ENCODE peak calls at places on chromosomes 2 and 18, in seven cellular contexts. One of them, this sample, is unnamed.

GRCh38 chr2:30628341-30628740 is 178.9 kb downstream of the CAPN13 start:
- DNase-seq in pancreas: no peak
- DNase-seq in lung: no peak
- DNase-seq in IMR-90: peak
- DNase-seq in hepatocyte: no peak
- DNase-seq in kidney: no peak
- DNase-seq in GM23338: no peak
- DNase-seq in this sample: no peak

GRCh38 chr2:52810460-52810859 is 957.1 kb upstream of the CHAC2 start:
- DNase-seq in GM23338: peak
- DNase-seq in hepatocyte: peak
- DNase-seq in pancreas: no peak
- DNase-seq in lung: no peak
- DNase-seq in IMR-90: peak
- DNase-seq in kidney: no peak
- DNase-seq in this sample: no peak

GRCh38 chr18:11268691-11269686 is 119.6 kb upstream of the PIEZO2 start:
- DNase-seq in pancreas: no peak
- DNase-seq in hepatocyte: peak
- DNase-seq in IMR-90: peak
- DNase-seq in lung: no peak
- DNase-seq in GM23338: no peak
- DNase-seq in kidney: no peak
- DNase-seq in this sample: no peak

GRCh38 chr18:79479761-79480161 is 84.0 kb downstream of the NFATC1 start:
- DNase-seq in lung: no peak
- DNase-seq in IMR-90: no peak
- DNase-seq in GM23338: no peak
- DNase-seq in kidney: peak
- DNase-seq in pancreas: peak
- DNase-seq in hepatocyte: no peak
- DNase-seq in this sample: no peak

GRCh38 chr2:126645211-126645618 is 10.7 kb upstream of the GYPC start:
- DNase-seq in pancreas: no peak
- DNase-seq in lung: peak
- DNase-seq in hepatocyte: no peak
- DNase-seq in kidney: no peak
- DNase-seq in GM23338: no peak
- DNase-seq in IMR-90: no peak
- DNase-seq in this sample: no peak

GRCh38 chr2:199458017-199458805 is 472 bp upstream of the SATB2 start:
- DNase-seq in GM23338: peak
- DNase-seq in lung: no peak
- DNase-seq in IMR-90: no peak
- DNase-seq in hepatocyte: peak
- DNase-seq in kidney: peak
- DNase-seq in pancreas: peak
- DNase-seq in this sample: no peak

GRCh38 chr2:43175187-43175490 is 51.3 kb downstream of the ZFP36L2 start:
- DNase-seq in kidney: no peak
- DNase-seq in lung: no peak
- DNase-seq in GM23338: peak
- DNase-seq in IMR-90: peak
- DNase-seq in hepatocyte: no peak
- DNase-seq in pancreas: no peak
- DNase-seq in this sample: no peak

GRCh38 chr2:71578665-71579371 is 125.5 kb downstream of the DYSF start:
- DNase-seq in lung: peak
- DNase-seq in GM23338: no peak
- DNase-seq in pancreas: no peak
- DNase-seq in IMR-90: peak
- DNase-seq in hepatocyte: no peak
- DNase-seq in kidney: no peak
- DNase-seq in this sample: no peak

GRCh38 chr2:53535234-53535867 is 232.3 kb upstream of the CHAC2 start:
- DNase-seq in IMR-90: no peak
- DNase-seq in kidney: no peak
- DNase-seq in lung: no peak
- DNase-seq in GM23338: no peak
- DNase-seq in hepatocyte: no peak
- DNase-seq in pancreas: no peak
- DNase-seq in this sample: no peak

GRCh38 chr2:62303818-62304217 is 107.9 kb downstream of the B3GNT2 start:
- DNase-seq in lung: no peak
- DNase-seq in pancreas: no peak
- DNase-seq in IMR-90: no peak
- DNase-seq in hepatocyte: no peak
- DNase-seq in kidney: no peak
- DNase-seq in GM23338: no peak
- DNase-seq in this sample: no peak

GRCh38 chr2:124609667-124610066 is 584.6 kb downstream of the CNTNAP5 start:
- DNase-seq in pancreas: no peak
- DNase-seq in kidney: no peak
- DNase-seq in IMR-90: no peak
- DNase-seq in lung: no peak
- DNase-seq in hepatocyte: no peak
- DNase-seq in GM23338: no peak
- DNase-seq in this sample: no peak

GRCh38 chr18:43049021-43049420 is 66.5 kb downstream of the RIT2 start:
- DNase-seq in hepatocyte: no peak
- DNase-seq in lung: no peak
- DNase-seq in IMR-90: peak
- DNase-seq in pancreas: no peak
- DNase-seq in kidney: no peak
- DNase-seq in GM23338: no peak
- DNase-seq in this sample: no peak

DNA sequence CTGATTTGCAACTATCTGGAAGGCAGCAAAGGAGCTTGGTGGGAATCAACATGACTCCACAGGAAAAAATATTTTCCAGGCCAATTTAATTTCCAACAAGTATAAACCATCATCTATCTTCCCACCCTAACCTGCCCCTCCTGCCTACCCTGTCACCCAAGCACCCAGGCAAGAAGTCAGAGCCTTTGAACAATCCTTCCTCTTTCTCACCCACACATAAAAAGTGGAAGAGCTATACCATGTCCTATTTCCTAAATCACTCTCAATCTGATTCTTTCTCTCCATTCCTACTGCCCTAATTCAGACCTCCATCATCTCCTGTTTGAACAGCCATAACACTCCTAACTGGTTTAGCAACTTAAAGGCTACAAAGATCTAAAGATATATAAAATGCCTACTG is 12.6 kb downstream of the SPIRE1 start:
- DNase-seq in IMR-90: no peak
- DNase-seq in kidney: no peak
- DNase-seq in lung: no peak
- DNase-seq in hepatocyte: no peak
- DNase-seq in GM23338: no peak
- DNase-seq in pancreas: no peak
- DNase-seq in this sample: no peak
- H3K4me3 ChIP-seq in IMR-90: no peak
- H3K4me3 ChIP-seq in kidney: no peak
- H3K4me3 ChIP-seq in lung: no peak
- H3K4me3 ChIP-seq in hepatocyte: no peak
- H3K4me3 ChIP-seq in GM23338: no peak
- H3K4me3 ChIP-seq in pancreas: no peak
- H3K4me3 ChIP-seq in this sample: no peak

GRCh38 chr2:84858123-84858522 is 22.8 kb downstream of the TRABD2A start:
- DNase-seq in IMR-90: no peak
- DNase-seq in GM23338: peak
- DNase-seq in hepatocyte: no peak
- DNase-seq in pancreas: no peak
- DNase-seq in kidney: no peak
- DNase-seq in lung: no peak
- DNase-seq in this sample: no peak
- TF ChIP-seq CTCF in IMR-90: peak
- TF ChIP-seq CTCF in GM23338: peak
- TF ChIP-seq CTCF in hepatocyte: peak
- TF ChIP-seq CTCF in pancreas: no peak
- TF ChIP-seq CTCF in kidney: no peak
- TF ChIP-seq CTCF in lung: no peak
- TF ChIP-seq CTCF in this sample: no peak

GRCh38 chr2:159292157-159292556 is 5.7 kb upstream of the WDSUB1 start:
- DNase-seq in kidney: no peak
- DNase-seq in IMR-90: no peak
- DNase-seq in lung: no peak
- DNase-seq in hepatocyte: no peak
- DNase-seq in pancreas: no peak
- DNase-seq in GM23338: peak
- DNase-seq in this sample: no peak

GRCh38 chr2:159285929-159286708 is at the start of gene WDSUB1:
- DNase-seq in kidney: peak
- DNase-seq in GM23338: peak
- DNase-seq in pancreas: peak
- DNase-seq in hepatocyte: peak
- DNase-seq in lung: peak
- DNase-seq in IMR-90: peak
- DNase-seq in this sample: peak

GRCh38 chr2:159287733-159288132 is 1.2 kb upstream of the WDSUB1 start:
- DNase-seq in kidney: no peak
- DNase-seq in pancreas: no peak
- DNase-seq in IMR-90: no peak
- DNase-seq in hepatocyte: no peak
- DNase-seq in GM23338: no peak
- DNase-seq in lung: no peak
- DNase-seq in this sample: no peak

GRCh38 chr2:159286709-159287441 is 372 bp upstream of the WDSUB1 start:
- DNase-seq in GM23338: peak
- DNase-seq in hepatocyte: peak
- DNase-seq in kidney: peak
- DNase-seq in IMR-90: peak
- DNase-seq in lung: peak
- DNase-seq in pancreas: peak
- DNase-seq in this sample: peak

GRCh38 chr2:159290289-159290907 is 3.9 kb upstream of the WDSUB1 start:
- DNase-seq in hepatocyte: peak
- DNase-seq in GM23338: no peak
- DNase-seq in pancreas: no peak
- DNase-seq in lung: peak
- DNase-seq in kidney: no peak
- DNase-seq in IMR-90: peak
- DNase-seq in this sample: no peak
- H3K4me3 ChIP-seq in hepatocyte: no peak
- H3K4me3 ChIP-seq in GM23338: no peak
- H3K4me3 ChIP-seq in pancreas: no peak
- H3K4me3 ChIP-seq in lung: no peak
- H3K4me3 ChIP-seq in kidney: no peak
- H3K4me3 ChIP-seq in IMR-90: no peak
- H3K4me3 ChIP-seq in this sample: no peak

DNA sequence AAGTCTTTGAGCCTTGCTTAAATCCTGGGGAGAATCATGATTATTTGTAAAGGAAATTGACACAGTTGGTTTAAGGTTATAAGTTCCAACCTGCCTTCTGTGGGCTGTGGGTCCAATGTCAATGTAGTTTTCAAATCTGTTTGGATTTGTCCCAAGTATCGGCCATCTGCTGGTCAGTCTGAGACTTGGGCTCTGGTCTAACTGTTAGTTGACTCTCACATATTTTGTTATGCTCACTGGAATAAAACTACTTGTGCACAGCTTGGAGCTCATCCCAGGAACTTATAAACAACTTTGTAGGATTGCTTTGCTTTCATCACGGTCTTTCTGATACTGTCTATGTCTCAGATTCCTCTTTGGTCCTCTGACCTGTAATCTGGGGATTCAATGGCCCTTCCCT is 1026.2 kb upstream of the ZEB2 start:
- DNase-seq in hepatocyte: no peak
- DNase-seq in pancreas: no peak
- DNase-seq in kidney: no peak
- DNase-seq in lung: no peak
- DNase-seq in GM23338: no peak
- DNase-seq in IMR-90: peak
- DNase-seq in this sample: no peak
- TF ChIP-seq CTCF in hepatocyte: no peak
- TF ChIP-seq CTCF in pancreas: no peak
- TF ChIP-seq CTCF in kidney: no peak
- TF ChIP-seq CTCF in lung: no peak
- TF ChIP-seq CTCF in GM23338: no peak
- TF ChIP-seq CTCF in IMR-90: peak
- TF ChIP-seq CTCF in this sample: no peak

This sample was measured in ovary.